ENCODE peak calls at places on chromosomes 13 and 19, in eight cellular contexts. O is EL; V is CD4-positive, alpha-beta T cell; F is naive B cell; X is NCI-H446 treated with DMSO at 0.1 percent for 48 hours; R is dorsolateral prefrontal cortex; T is thoracic aorta; J is HEK293T. Y is an unnamed sample.

GRCh38 chr13:72221276-72221962 is 354.4 kb upstream of the DACH1 start:
- DNase-seq in O (peak; percentile 47), V (no peak), F (no peak), X (no peak), R (no peak), T (no peak), J (peak; percentile 94), Y (peak; percentile 59)

GRCh38 chr19:45276284-45276687 is 25.2 kb downstream of the MARK4 start:
- DNase-seq in O (no peak), V (no peak), F (no peak), X (peak; percentile 71), R (no peak), T (no peak), J (no peak), Y (no peak)

GRCh38 chr13:61423879-61424278 is 8.2 kb upstream of the PCDH20 start:
- DNase-seq in O (no peak), V (no peak), F (no peak), X (no peak), R (no peak), T (no peak), J (no peak), Y (no peak)

GRCh38 chr13:96460571-96460970 is 370.7 kb downstream of the HS6ST3 start:
- DNase-seq in O (no peak), V (no peak), F (no peak), X (no peak), R (no peak), T (no peak), J (no peak), Y (no peak)

GRCh38 chr13:100513987-100514670 is 74.5 kb downstream of the GGACT start:
- DNase-seq in O (no peak), V (no peak), F (no peak), X (no peak), R (no peak), T (no peak), J (no peak), Y (no peak)

GRCh38 chr13:76696370-76696769 is 189.8 kb downstream of the KCTD12 start:
- DNase-seq in O (no peak), V (no peak), F (no peak), X (no peak), R (no peak), T (no peak), J (no peak), Y (no peak)

GRCh38 chr19:27966390-27966816 is 1246.5 kb downstream of the UQCRFS1 start:
- DNase-seq in O (no peak), V (no peak), F (no peak), X (no peak), R (no peak), T (no peak), J (no peak), Y (peak; percentile 19)

GRCh38 chr19:10142701-10143375 is 23.1 kb upstream of the EIF3G start:
- DNase-seq in O (no peak), V (peak; percentile 64), F (no peak), X (no peak), R (no peak), T (no peak), J (no peak), Y (no peak)

GRCh38 chr19:45615795-45616708 is 14.0 kb upstream of the GPR4 start:
- DNase-seq in O (peak; percentile 90), V (peak; percentile 62), F (peak; percentile 41), X (peak; percentile 16), R (no peak), T (no peak), J (peak; percentile 97), Y (peak; percentile 99)

GRCh38 chr19:14407889-14408640 is 11.1 kb downstream of the DDX39A start:
- DNase-seq in O (no peak), V (no peak), F (no peak), X (no peak), R (no peak), T (no peak), J (no peak), Y (no peak)

GRCh38 chr19:29001006-29001921 is 211.7 kb downstream of the UQCRFS1 start:
- DNase-seq in O (no peak), V (no peak), F (no peak), X (no peak), R (no peak), T (no peak), J (no peak), Y (no peak)

GRCh38 chr13:32165791-32166190 is 134.2 kb downstream of the FRY start:
- DNase-seq in O (no peak), V (no peak), F (no peak), X (no peak), R (peak; percentile 27), T (no peak), J (no peak), Y (no peak)

GRCh38 chr19:48812094-48812929 is 1.5 kb upstream of the BCAT2 start:
- DNase-seq in O (peak; percentile 71), V (peak; percentile 63), F (peak; percentile 64), X (no peak), R (peak; percentile 73), T (peak; percentile 59), J (peak; percentile 83), Y (peak; percentile 96)

GRCh38 chr19:42655748-42656147 is 61.0 kb upstream of the CEACAM8 start:
- DNase-seq in O (no peak), V (no peak), F (no peak), X (no peak), R (no peak), T (no peak), J (no peak), Y (no peak)

GRCh38 chr19:36528194-36528920 is at the start of gene ZNF260:
- DNase-seq in O (peak; percentile 97), V (peak; percentile 91), F (peak; percentile 90), X (peak; percentile 89), R (peak; percentile 97), T (peak; percentile 88), J (peak; percentile 88), Y (peak; percentile 98)

GRCh38 chr13:26058704-26059103 is 6.9 kb upstream of the SHISA2 start:
- DNase-seq in O (no peak), V (no peak), F (no peak), X (no peak), R (no peak), T (no peak), J (no peak), Y (no peak)

GRCh38 chr13:23921451-23921888 is 24.2 kb upstream of the C1QTNF9B start:
- DNase-seq in O (peak; percentile 60), V (no peak), F (no peak), X (no peak), R (no peak), T (no peak), J (peak; percentile 9), Y (peak; percentile 58)

GRCh38 chr13:30881191-30881651 is 24.9 kb upstream of the MEDAG start:
- DNase-seq in O (no peak), V (no peak), F (no peak), X (no peak), R (no peak), T (peak; percentile 57), J (no peak), Y (no peak)

GRCh38 chr19:44553478-44554171 is 24.1 kb upstream of the CEACAM20 start:
- DNase-seq in O (no peak), V (no peak), F (no peak), X (no peak), R (no peak), T (no peak), J (no peak), Y (no peak)

Y was measured in neural progenitor cell.